ENCODE peak calls at places on chromosomes 11 and 22, in eight cellular contexts. T, D, M, P, Y, X, S and L are unnamed samples.

GRCh38 chr11:101866619-101867491 is 48.0 kb upstream of the CEP126 start:
- DNase-seq in T (no peak), D (no peak), M (peak; percentile 5), P (no peak), Y (peak; percentile 62), X (no peak), S (no peak), L (no peak)

GRCh38 chr22:25069758-25070461 is 117.4 kb downstream of the KIAA1671 start:
- DNase-seq in T (no peak), D (peak; percentile 28), M (no peak), P (no peak), Y (peak; percentile 90), X (no peak), S (no peak), L (no peak)

GRCh38 chr22:36232715-36233401 is 6.5 kb downstream of the APOL2 start:
- DNase-seq in T (no peak), D (no peak), M (no peak), P (no peak), Y (no peak), X (no peak), S (no peak), L (no peak)

GRCh38 chr22:35039625-35040024 is 26.3 kb upstream of the ISX start:
- DNase-seq in T (no peak), D (no peak), M (no peak), P (no peak), Y (no peak), X (no peak), S (no peak), L (no peak)

GRCh38 chr22:32205974-32206773 is 1.3 kb upstream of the RFPL2 start:
- DNase-seq in T (no peak), D (peak; percentile 52), M (no peak), P (no peak), Y (no peak), X (no peak), S (no peak), L (no peak)

GRCh38 chr11:120432056-120433018 is 79.2 kb upstream of the GRIK4 start:
- DNase-seq in T (no peak), D (no peak), M (no peak), P (no peak), Y (peak; percentile 99), X (peak; percentile 97), S (no peak), L (no peak)

GRCh38 chr22:24893341-24894070 is 53.0 kb downstream of the LHFPL7 start:
- DNase-seq in T (no peak), D (no peak), M (no peak), P (no peak), Y (no peak), X (no peak), S (no peak), L (no peak)

GRCh38 chr22:20117656-20118571 is 888 bp upstream of the TRMT2A start:
- DNase-seq in T (no peak), D (peak; percentile 42), M (no peak), P (peak; percentile 44), Y (peak; percentile 28), X (no peak), S (peak; percentile 74), L (peak; percentile 88)

GRCh38 chr11:129268371-129268770 is 76.2 kb upstream of the ARHGAP32 start:
- DNase-seq in T (no peak), D (no peak), M (no peak), P (no peak), Y (no peak), X (no peak), S (no peak), L (no peak)

GRCh38 chr22:49589301-49589700 is 238.4 kb downstream of the BRD1 start:
- DNase-seq in T (no peak), D (no peak), M (no peak), P (no peak), Y (no peak), X (no peak), S (no peak), L (no peak)

GRCh38 chr11:1298695-1299492 is 10.5 kb downstream of the TOLLIP start:
- DNase-seq in T (peak; percentile 78), D (peak; percentile 37), M (no peak), P (no peak), Y (peak; percentile 55), X (no peak), S (no peak), L (peak; percentile 59)

GRCh38 chr11:86052697-86053641 is 15.9 kb downstream of the PICALM start:
- DNase-seq in T (no peak), D (no peak), M (no peak), P (no peak), Y (no peak), X (no peak), S (no peak), L (no peak)

GRCh38 chr22:28369849-28370248 is 309.8 kb downstream of the TTC28 start:
- DNase-seq in T (no peak), D (no peak), M (no peak), P (no peak), Y (peak; percentile 18), X (no peak), S (no peak), L (no peak)

GRCh38 chr22:29700949-29701927 is 18.6 kb upstream of the CABP7 start:
- DNase-seq in T (no peak), D (no peak), M (peak; percentile 60), P (no peak), Y (no peak), X (peak; percentile 51), S (no peak), L (no peak)

GRCh38 chr11:78192223-78192719 is 3.6 kb downstream of the USP35 start:
- DNase-seq in T (no peak), D (no peak), M (no peak), P (no peak), Y (peak; percentile 91), X (no peak), S (no peak), L (peak; percentile 26)

GRCh38 chr22:19974233-19974861 is 32.7 kb upstream of the TXNRD2 start:
- DNase-seq in T (no peak), D (peak; percentile 73), M (peak; percentile 4), P (no peak), Y (no peak), X (peak; percentile 41), S (no peak), L (no peak)

GRCh38 chr22:36536717-36537116 is 7.8 kb upstream of the EIF3D start:
- DNase-seq in T (no peak), D (no peak), M (peak; percentile 96), P (no peak), Y (peak; percentile 89), X (no peak), S (no peak), L (no peak)

GRCh38 chr11:33344611-33345010 is 87.4 kb downstream of the HIPK3 start:
- DNase-seq in T (no peak), D (no peak), M (no peak), P (no peak), Y (peak; percentile 58), X (no peak), S (no peak), L (no peak)

GRCh38 chr11:75273331-75273988 is 32.9 kb downstream of the TPBGL start:
- DNase-seq in T (peak; percentile 8), D (no peak), M (no peak), P (no peak), Y (no peak), X (no peak), S (no peak), L (no peak)

GRCh38 chr11:45424781-45425180 is 138.6 kb upstream of the SYT13 start:
- DNase-seq in T (no peak), D (no peak), M (no peak), P (no peak), Y (no peak), X (no peak), S (no peak), L (no peak)

GRCh38 chr11:126059238-126059761 is 3.4 kb downstream of the CDON start:
- DNase-seq in T (no peak), D (peak; percentile 39), M (no peak), P (no peak), Y (peak; percentile 30), X (no peak), S (no peak), L (no peak)

GRCh38 chr11:60868682-60869450 is 1.5 kb downstream of the ZP1 start:
- DNase-seq in T (no peak), D (no peak), M (no peak), P (no peak), Y (no peak), X (no peak), S (no peak), L (no peak)

GRCh38 chr22:37912171-37912570 is 6.1 kb downstream of the MICALL1 start:
- DNase-seq in T (no peak), D (no peak), M (no peak), P (no peak), Y (no peak), X (no peak), S (no peak), L (no peak)

GRCh38 chr22:46993626-46994025 is 231.2 kb downstream of the TBC1D22A start:
- DNase-seq in T (no peak), D (no peak), M (no peak), P (no peak), Y (no peak), X (no peak), S (no peak), L (no peak)

GRCh38 chr22:26610072-26610958 is 7.5 kb downstream of the CRYBB1 start:
- DNase-seq in T (no peak), D (no peak), M (no peak), P (peak; percentile 31), Y (peak; percentile 99), X (no peak), S (no peak), L (peak; percentile 73)

GRCh38 chr11:92879086-92879485 is 90.4 kb upstream of the MTNR1B start:
- DNase-seq in T (no peak), D (no peak), M (no peak), P (no peak), Y (no peak), X (no peak), S (no peak), L (no peak)

GRCh38 chr22:39414886-39415285 is 15.3 kb downstream of the TAB1 start:
- DNase-seq in T (no peak), D (no peak), M (no peak), P (no peak), Y (no peak), X (no peak), S (no peak), L (no peak)

GRCh38 chr11:73248526-73249185 is 23.5 kb upstream of the P2RY6 start:
- DNase-seq in T (no peak), D (no peak), M (no peak), P (no peak), Y (no peak), X (no peak), S (no peak), L (no peak)

GRCh38 chr22:31586137-31586920 is 75.7 kb downstream of the PISD start:
- DNase-seq in T (no peak), D (no peak), M (no peak), P (no peak), Y (peak; percentile 24), X (no peak), S (no peak), L (no peak)

GRCh38 chr22:43853328-43853931 is 8.9 kb downstream of the SULT4A1 start:
- DNase-seq in T (no peak), D (no peak), M (no peak), P (no peak), Y (peak; percentile 26), X (no peak), S (no peak), L (peak; percentile 47)

GRCh38 chr11:2923446-2924375 is 5.5 kb downstream of the PHLDA2 start:
- DNase-seq in T (no peak), D (no peak), M (no peak), P (no peak), Y (no peak), X (no peak), S (no peak), L (peak; percentile 61)

GRCh38 chr22:24440718-24441405 is 13.5 kb downstream of the ADORA2A start:
- DNase-seq in T (no peak), D (no peak), M (no peak), P (no peak), Y (no peak), X (no peak), S (no peak), L (no peak)

GRCh38 chr22:45997077-45997774 is 20.3 kb upstream of the WNT7B start:
- DNase-seq in T (no peak), D (peak; percentile 54), M (peak; percentile 52), P (no peak), Y (peak; percentile 98), X (no peak), S (no peak), L (no peak)

GRCh38 chr11:33885338-33886005 is 6.4 kb downstream of the LMO2 start:
- DNase-seq in T (no peak), D (no peak), M (no peak), P (no peak), Y (no peak), X (no peak), S (no peak), L (no peak)